ENCODE peak calls at places on chromosomes 4 and X, in six cellular contexts. Y, X, K, G, F and M are unnamed samples.

GRCh38 chrX:109535578-109535977 is 1.1 kb upstream of the NXT2 start:
- DNase-seq in Y (no peak), X (no peak), K (no peak), G (no peak), F (no peak), M (no peak)

GRCh38 chr4:6473264-6474052 is 1.0 kb upstream of the PPP2R2C start:
- DNase-seq in Y (no peak), X (no peak), K (no peak), G (no peak), F (no peak), M (no peak)

GRCh38 chr4:71020611-71021010 is 27.2 kb downstream of the DCK start:
- DNase-seq in Y (no peak), X (no peak), K (no peak), G (no peak), F (no peak), M (no peak)

GRCh38 chr4:132203618-132204017 is 945.5 kb upstream of the PCDH10 start:
- DNase-seq in Y (no peak), X (no peak), K (no peak), G (no peak), F (no peak), M (no peak)

GRCh38 chr4:101724093-101724492 is 66.4 kb upstream of the BANK1 start:
- DNase-seq in Y (no peak), X (no peak), K (no peak), G (no peak), F (no peak), M (no peak)

GRCh38 chrX:71163010-71163409 is 18.4 kb downstream of the NLGN3 start:
- DNase-seq in Y (no peak), X (no peak), K (no peak), G (no peak), F (no peak), M (no peak)

GRCh38 chr4:15913631-15913970 is 24.9 kb downstream of the FGFBP1 start:
- DNase-seq in Y (no peak), X (no peak), K (peak; percentile 89), G (no peak), F (peak; percentile 46), M (no peak)

GRCh38 chrX:391717-392691 is 5.3 kb upstream of the PPP2R3B start:
- DNase-seq in Y (no peak), X (no peak), K (no peak), G (no peak), F (no peak), M (no peak)

GRCh38 chr4:146436423-146437162 is 85.1 kb downstream of the SLC10A7 start:
- DNase-seq in Y (no peak), X (no peak), K (no peak), G (no peak), F (no peak), M (no peak)

GRCh38 chr4:106369456-106370060 is 980 bp upstream of the GIMD1 start:
- DNase-seq in Y (no peak), X (peak; percentile 15), K (peak; percentile 84), G (no peak), F (peak; percentile 86), M (peak; percentile 43)

GRCh38 chr4:113300384-113301011 is 251.0 kb downstream of the ANK2 start:
- DNase-seq in Y (no peak), X (no peak), K (peak; percentile 14), G (no peak), F (peak; percentile 80), M (no peak)

GRCh38 chr4:174069848-174070330 is 213.6 kb downstream of the FBXO8 start:
- DNase-seq in Y (no peak), X (no peak), K (no peak), G (no peak), F (no peak), M (no peak)

GRCh38 chr4:88018471-88018870 is 11.0 kb downstream of the PKD2 start:
- DNase-seq in Y (no peak), X (no peak), K (peak; percentile 85), G (no peak), F (peak; percentile 24), M (no peak)

GRCh38 chr4:137310593-137311490 is 221.5 kb downstream of the PCDH18 start:
- DNase-seq in Y (no peak), X (no peak), K (peak; percentile 78), G (no peak), F (peak; percentile 83), M (no peak)

GRCh38 chrX:150547511-150548115 is 20.8 kb upstream of the MTM1 start:
- DNase-seq in Y (no peak), X (peak; percentile 60), K (peak; percentile 55), G (no peak), F (peak; percentile 13), M (peak; percentile 80)

GRCh38 chr4:174066806-174067205 is 216.7 kb downstream of the FBXO8 start:
- DNase-seq in Y (no peak), X (no peak), K (no peak), G (no peak), F (no peak), M (no peak)

GRCh38 chrX:46587158-46587557 is 13.6 kb downstream of the CHST7 start:
- DNase-seq in Y (no peak), X (no peak), K (peak; percentile 63), G (no peak), F (no peak), M (no peak)

GRCh38 chr4:1347410-1347864 is 429 bp downstream of the UVSSA start:
- DNase-seq in Y (peak; percentile 43), X (peak; percentile 76), K (peak; percentile 81), G (peak; percentile 22), F (peak; percentile 67), M (peak; percentile 79)

GRCh38 chr4:74065115-74065642 is 26.7 kb upstream of the CXCL3 start:
- DNase-seq in Y (no peak), X (no peak), K (no peak), G (no peak), F (no peak), M (no peak)

GRCh38 chr4:48341776-48342558 is 638 bp downstream of the SLAIN2 start:
- DNase-seq in Y (peak; percentile 19), X (peak; percentile 62), K (peak; percentile 46), G (peak; percentile 25), F (no peak), M (peak; percentile 52)

GRCh38 chr4:185638548-185639301 is 103.4 kb upstream of the PDLIM3 start:
- DNase-seq in Y (no peak), X (no peak), K (peak; percentile 2), G (no peak), F (no peak), M (peak; percentile 65)

GRCh38 chrX:87409113-87409841 is 108.3 kb upstream of the KLHL4 start:
- DNase-seq in Y (no peak), X (peak; percentile 74), K (no peak), G (no peak), F (peak; percentile 78), M (peak; percentile 91)

GRCh38 chr4:56757270-56757746 is 64.2 kb downstream of the SPINK2 start:
- DNase-seq in Y (no peak), X (no peak), K (peak; percentile 79), G (peak; percentile 1), F (no peak), M (peak; percentile 15)

GRCh38 chr4:38734886-38735285 is 47.9 kb downstream of the TLR10 start:
- DNase-seq in Y (no peak), X (no peak), K (no peak), G (no peak), F (no peak), M (no peak)

GRCh38 chrX:154511761-154512160 is 4.3 kb downstream of the FAM3A start:
- DNase-seq in Y (no peak), X (no peak), K (no peak), G (no peak), F (no peak), M (no peak)

GRCh38 chr4:153152453-153153338 is 51.5 kb upstream of the TRIM2 start:
- DNase-seq in Y (peak; percentile 61), X (peak; percentile 49), K (peak; percentile 29), G (peak; percentile 37), F (no peak), M (no peak)

GRCh38 chr4:15011166-15011565 is 8.9 kb downstream of the CPEB2 start:
- DNase-seq in Y (no peak), X (no peak), K (no peak), G (no peak), F (no peak), M (no peak)

GRCh38 chr4:53478671-53479456 is 101.4 kb downstream of the FIP1L1 start:
- DNase-seq in Y (no peak), X (no peak), K (peak; percentile 84), G (no peak), F (peak; percentile 83), M (peak; percentile 64)

GRCh38 chr4:91113130-91113706 is 986.0 kb downstream of the CCSER1 start:
- DNase-seq in Y (no peak), X (no peak), K (no peak), G (no peak), F (peak; percentile 23), M (no peak)

GRCh38 chr4:159925770-159926169 is 822.9 kb downstream of the RAPGEF2 start:
- DNase-seq in Y (no peak), X (no peak), K (no peak), G (no peak), F (no peak), M (no peak)

GRCh38 chr4:140152015-140152703 is 1.8 kb downstream of the MAML3 start:
- DNase-seq in Y (peak; percentile 62), X (peak; percentile 73), K (no peak), G (peak; percentile 69), F (no peak), M (peak; percentile 71)